ENCODE peak calls at places on chromosome 14, in four cellular contexts. Z is left ventricle myocardium inferior, X is lung, N is heart right ventricle. I is an unnamed sample.

GRCh38 chr14:95834491-95834890 is 42.1 kb upstream of the TUNAR start:
- DNase-seq in N (no peak), Z (no peak), X (no peak), I (no peak)

GRCh38 chr14:55412686-55413085 is 1.1 kb upstream of the ATG14 start:
- DNase-seq in X (no peak), Z (no peak), N (no peak), I (no peak)

GRCh38 chr14:43625294-43625693 is 881.8 kb downstream of the FSCB start:
- DNase-seq in X (no peak), N (no peak), Z (no peak), I (no peak)

GRCh38 chr14:94027566-94028449 is 1.7 kb downstream of the OTUB2 start:
- DNase-seq in Z (no peak), N (no peak), X (no peak), I (no peak)

GRCh38 chr14:94009767-94010166 is 12.7 kb downstream of the CCDC197 start:
- DNase-seq in N (no peak), X (no peak), Z (no peak), I (no peak)

GRCh38 chr14:30624132-30624423 is 2.0 kb downstream of the SCFD1 start:
- DNase-seq in X (no peak), N (no peak), Z (no peak), I (no peak)

GRCh38 chr14:96686126-96686525 is 111.1 kb upstream of the VRK1 start:
- DNase-seq in N (no peak), Z (no peak), X (no peak), I (no peak)

GRCh38 chr14:101960225-101960624 is 4.1 kb upstream of the DYNC1H1 start:
- DNase-seq in X (no peak), Z (no peak), N (no peak), I (no peak)

GRCh38 chr14:52015411-52016030 is 26.2 kb downstream of the RTRAF start:
- DNase-seq in X (no peak), Z (no peak), N (peak; percentile 46), I (peak; percentile 40)

GRCh38 chr14:68789002-68789797 is 3.7 kb downstream of the ZFP36L1 start:
- DNase-seq in Z (peak; percentile 87), N (peak; percentile 88), X (peak; percentile 83), I (peak; percentile 95)

GRCh38 chr14:68379510-68380303 is 413.2 kb downstream of the ZFP36L1 start:
- DNase-seq in N (no peak), Z (no peak), X (no peak), I (no peak)

GRCh38 chr14:71437870-71438269 is 494.4 kb upstream of the RGS6 start:
- DNase-seq in X (no peak), N (no peak), Z (no peak), I (no peak)

GRCh38 chr14:62118461-62118860 is 356.2 kb downstream of the SNAPC1 start:
- DNase-seq in X (no peak), Z (no peak), N (no peak), I (no peak)

GRCh38 chr14:67440513-67440912 is 28.5 kb upstream of the PLEK2 start:
- DNase-seq in N (no peak), X (no peak), Z (no peak), I (no peak)

GRCh38 chr14:64801046-64801445 is 78.7 kb downstream of the SPTB start:
- DNase-seq in N (no peak), X (no peak), Z (no peak), I (no peak)

GRCh38 chr14:64796369-64796768 is 83.3 kb downstream of the SPTB start:
- DNase-seq in X (no peak), Z (no peak), N (no peak), I (no peak)

GRCh38 chr14:64799555-64799954 is 80.2 kb downstream of the SPTB start:
- DNase-seq in X (no peak), Z (no peak), N (no peak), I (no peak)

GRCh38 chr14:64801800-64802199 is 77.9 kb downstream of the SPTB start:
- DNase-seq in Z (no peak), N (no peak), X (no peak), I (peak; percentile 78)

GRCh38 chr14:64800000-64800399 is 79.7 kb downstream of the SPTB start:
- DNase-seq in N (peak; percentile 54), Z (peak; percentile 39), X (peak; percentile 57), I (peak; percentile 50)
- TF ChIP-seq CTCF in N (peak; percentile 27), Z (peak; percentile 69), X (no peak), I (peak; percentile 75)

GRCh38 chr14:92630367-92630766 is 116.8 kb downstream of the RIN3 start:
- DNase-seq in X (no peak), N (no peak), Z (no peak), I (no peak)
- H3K27ac ChIP-seq in X (no peak overlapping the region), N (no peak overlapping the region), Z (no peak overlapping the region), I (no peak overlapping the region)

DNA sequence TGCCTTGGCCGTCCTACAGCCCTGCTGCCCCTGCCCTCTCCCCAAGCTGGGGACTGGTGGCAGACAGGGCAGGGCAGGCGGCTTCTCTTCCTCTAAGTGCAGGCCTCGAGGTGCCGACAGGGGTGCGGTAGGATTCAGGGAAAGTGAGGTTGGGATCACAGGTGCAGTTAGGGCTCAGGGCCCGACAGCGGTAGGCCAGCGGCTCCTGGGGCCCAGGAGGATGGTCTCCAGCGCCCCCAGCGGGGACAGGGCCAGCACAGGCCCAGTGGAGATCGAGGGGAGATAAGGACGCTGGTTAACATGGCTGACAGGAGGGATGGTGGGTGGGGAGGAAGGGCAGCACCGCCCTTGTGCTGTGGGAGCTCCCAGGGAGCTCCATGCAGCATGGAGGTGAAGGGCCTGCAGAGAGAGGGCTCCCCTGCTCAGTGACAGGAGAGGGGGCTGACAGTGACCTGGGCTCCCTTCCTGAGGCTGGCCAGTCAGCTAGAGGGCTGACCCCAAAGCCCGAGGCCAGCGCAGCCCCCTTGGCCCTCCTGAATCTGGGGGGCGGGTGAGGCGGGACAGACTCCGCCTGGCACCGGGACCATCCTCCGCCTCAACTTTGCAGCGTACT is 860 bp upstream of the CRIP1 start:
- DNase-seq in Z (peak; percentile 46), N (peak; percentile 58), X (no peak), I (peak; percentile 92)
- H3K4me3 ChIP-seq in Z (peak overlapping the region; percentile 87), N (peak overlapping the region; percentile 66), X (no peak overlapping the region), I (no peak overlapping the region)

GRCh38 chr14:73741876-73742519 is 27.8 kb upstream of the PNMA1 start:
- DNase-seq in X (no peak), N (no peak), Z (no peak), I (peak; percentile 44)
- TF ChIP-seq CTCF in X (no peak), N (no peak), Z (no peak), I (no peak)

GRCh38 chr14:99605299-99605961 is 1.4 kb upstream of the CCDC85C start:
- DNase-seq in Z (peak; percentile 59), N (peak; percentile 34), X (peak; percentile 45), I (peak; percentile 84)
- H3K27ac ChIP-seq in Z (peak overlapping the region; percentile 93), N (peak overlapping the region; percentile 52), X (peak overlapping the region; percentile 89), I (peak overlapping the region; percentile 96)

DNA sequence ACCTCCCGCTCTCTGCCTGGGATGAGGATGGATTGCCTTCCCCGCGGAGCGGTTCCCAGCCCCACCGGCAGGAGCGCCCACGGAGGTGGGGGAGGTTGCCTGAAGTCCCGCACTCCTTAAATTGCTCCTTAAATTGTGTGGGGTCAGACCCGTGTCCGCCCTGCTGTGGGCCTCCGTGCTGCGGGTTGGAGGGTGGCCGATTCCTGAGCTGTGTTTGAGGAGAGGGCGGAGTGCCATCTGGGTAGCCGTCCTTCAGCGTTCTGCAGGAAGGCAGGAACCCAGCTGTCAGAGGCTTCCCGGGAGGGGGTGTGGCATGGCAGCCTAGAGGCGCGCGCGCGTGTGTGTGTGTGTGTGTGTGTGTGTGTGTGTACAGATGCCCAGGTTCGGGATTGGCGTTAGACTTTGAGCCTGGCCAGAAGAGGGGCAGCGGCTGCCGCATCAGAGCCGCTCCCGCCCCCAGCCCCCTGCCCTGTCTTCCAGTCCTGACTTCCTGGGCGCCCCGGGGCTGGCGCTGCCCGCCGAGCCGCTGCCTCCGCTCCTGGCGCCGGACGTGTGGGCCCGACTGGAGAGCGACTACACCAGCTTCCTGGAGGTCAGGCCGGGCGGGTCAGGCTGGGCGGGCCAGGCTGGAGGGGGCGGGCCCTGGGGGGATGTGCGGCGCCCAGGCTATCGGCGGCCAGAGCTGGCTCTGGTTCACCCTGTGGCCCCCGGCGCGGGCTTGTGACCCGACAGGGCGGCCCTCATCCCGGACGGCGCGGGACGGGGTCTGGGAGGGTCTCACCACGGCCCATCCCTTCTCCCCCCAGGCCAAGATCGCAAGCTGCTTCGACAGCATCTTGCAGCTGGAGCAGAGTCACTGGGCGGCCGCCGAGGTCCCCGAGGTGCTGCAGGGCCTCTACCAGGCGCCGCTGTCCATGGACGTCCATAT is 9.2 kb downstream of the EXOC3L4 start:
- DNase-seq in N (no peak), Z (peak; percentile 64), X (no peak), I (peak; percentile 86)
- H3K4me3 ChIP-seq in N (peak overlapping the region; percentile 19), Z (peak overlapping the region; percentile 51), X (no peak overlapping the region), I (peak overlapping the region; percentile 23)

DNA sequence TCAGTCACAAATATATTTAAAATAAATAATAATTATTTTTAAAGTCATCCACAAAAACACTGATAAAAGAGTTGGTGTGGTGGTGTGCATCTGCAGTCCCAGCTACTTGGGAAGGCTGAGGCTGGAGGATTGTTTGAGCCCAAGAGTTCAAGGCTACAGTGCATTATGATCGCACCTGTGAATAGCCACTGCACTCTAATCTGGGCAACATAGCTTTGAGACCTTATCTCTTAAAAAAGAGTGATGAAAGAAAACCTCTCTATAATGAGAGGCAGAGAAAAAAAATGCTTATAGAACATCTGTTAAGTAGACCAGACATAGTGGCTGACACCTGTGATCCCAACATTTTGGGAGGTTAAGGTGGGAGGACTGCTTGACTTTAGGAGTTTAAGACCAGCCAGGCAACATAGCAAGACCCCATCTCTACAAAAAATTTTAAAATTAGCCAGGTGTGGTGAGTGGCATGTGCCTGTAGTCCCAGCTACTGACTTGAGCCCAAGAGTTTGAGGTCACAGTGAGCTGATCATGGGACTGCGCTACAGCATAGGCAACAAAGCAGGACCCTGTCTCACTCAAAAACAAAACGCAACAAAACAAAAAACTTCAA is 50.5 kb downstream of the RALGAPA1 start:
- DNase-seq in Z (no peak), N (no peak), X (no peak), I (no peak)
- TF ChIP-seq CTCF in Z (no peak), N (no peak), X (no peak), I (no peak)

DNA sequence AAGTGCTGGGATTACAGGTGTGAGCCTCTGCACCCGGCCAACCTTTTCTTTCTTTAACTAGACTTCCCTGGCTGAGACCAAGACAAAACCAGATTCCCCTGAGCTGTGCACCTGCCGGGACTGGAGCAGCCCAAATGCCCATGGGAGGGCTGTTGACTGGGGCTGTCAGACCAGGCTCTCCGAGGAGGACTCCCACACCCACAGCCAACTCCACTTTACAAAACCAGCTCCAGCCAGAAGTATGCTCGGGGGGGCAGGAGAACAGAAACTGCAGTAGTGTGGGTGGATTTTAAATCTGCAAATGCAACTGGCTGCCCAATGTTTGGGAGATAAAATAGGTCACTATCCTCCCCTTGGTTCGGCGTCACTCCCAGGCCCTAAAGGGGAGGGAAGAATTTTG is 78.5 kb downstream of the VCPKMT start:
- DNase-seq in X (no peak), Z (no peak), N (peak; percentile 35), I (no peak)
- H3K27ac ChIP-seq in X (peak overlapping the region; percentile 10), Z (no peak overlapping the region), N (no peak overlapping the region), I (no peak overlapping the region)

GRCh38 chr14:21385170-21385904 is 1.5 kb upstream of the SUPT16H start:
- DNase-seq in Z (no peak), X (no peak), N (no peak), I (no peak)
- H3K4me3 ChIP-seq in Z (peak overlapping the region; percentile 92), X (no peak overlapping the region), N (no peak overlapping the region), I (no peak overlapping the region)

GRCh38 chr14:81435578-81436295 is 35.6 kb upstream of the STON2 start:
- DNase-seq in X (peak; percentile 55), N (peak; percentile 31), Z (peak; percentile 54), I (peak; percentile 85)
- TF ChIP-seq CTCF in X (no peak), N (no peak), Z (no peak), I (no peak)

I was measured in SK-N-SH.